ENCODE peak calls at places on chromosomes 13 and 19, in five cellular contexts. M is aorta, C is PC-3, H is transverse colon, F is astrocyte. I is an unnamed sample. For H3K4me1, the result is how much of the 10 kb centered on the place peaks cover.

GRCh38 chr13:47426126-47426849 is 529.4 kb upstream of the HTR2A start:
- DNase-seq in C (peak), F (peak), M (no peak), H (peak), I (no peak)

GRCh38 chr13:97460004-97460756 is 26.2 kb downstream of the RAP2A start:
- DNase-seq in M (no peak), H (no peak), F (no peak), C (no peak), I (no peak)

GRCh38 chr13:49497272-49497671 is 1.5 kb downstream of the PHF11 start:
- DNase-seq in H (no peak), F (no peak), C (no peak), M (no peak), I (no peak)

GRCh38 chr13:75704942-75705320 is 68.8 kb downstream of the LMO7 start:
- DNase-seq in C (peak), M (no peak), H (peak), F (no peak), I (peak)

GRCh38 chr13:110774051-110774450 is 60.6 kb downstream of the ING1 start:
- DNase-seq in M (no peak), C (no peak), H (no peak), F (no peak), I (no peak)

GRCh38 chr13:114000151-114001040 is 26.5 kb upstream of the C13orf46 start:
- DNase-seq in M (peak), C (no peak), H (no peak), F (no peak), I (peak)

GRCh38 chr19:16118489-16119033 is 6.9 kb downstream of the RAB8A start:
- DNase-seq in C (no peak), M (no peak), H (peak), F (no peak), I (no peak)

GRCh38 chr19:18377026-18377425 is 8.9 kb upstream of the GDF15 start:
- DNase-seq in F (no peak), H (no peak), C (peak), M (no peak), I (no peak)

GRCh38 chr19:4557186-4557970 is 2.1 kb downstream of the SEMA6B start:
- DNase-seq in C (peak), M (no peak), H (no peak), F (no peak), I (no peak)

DNA sequence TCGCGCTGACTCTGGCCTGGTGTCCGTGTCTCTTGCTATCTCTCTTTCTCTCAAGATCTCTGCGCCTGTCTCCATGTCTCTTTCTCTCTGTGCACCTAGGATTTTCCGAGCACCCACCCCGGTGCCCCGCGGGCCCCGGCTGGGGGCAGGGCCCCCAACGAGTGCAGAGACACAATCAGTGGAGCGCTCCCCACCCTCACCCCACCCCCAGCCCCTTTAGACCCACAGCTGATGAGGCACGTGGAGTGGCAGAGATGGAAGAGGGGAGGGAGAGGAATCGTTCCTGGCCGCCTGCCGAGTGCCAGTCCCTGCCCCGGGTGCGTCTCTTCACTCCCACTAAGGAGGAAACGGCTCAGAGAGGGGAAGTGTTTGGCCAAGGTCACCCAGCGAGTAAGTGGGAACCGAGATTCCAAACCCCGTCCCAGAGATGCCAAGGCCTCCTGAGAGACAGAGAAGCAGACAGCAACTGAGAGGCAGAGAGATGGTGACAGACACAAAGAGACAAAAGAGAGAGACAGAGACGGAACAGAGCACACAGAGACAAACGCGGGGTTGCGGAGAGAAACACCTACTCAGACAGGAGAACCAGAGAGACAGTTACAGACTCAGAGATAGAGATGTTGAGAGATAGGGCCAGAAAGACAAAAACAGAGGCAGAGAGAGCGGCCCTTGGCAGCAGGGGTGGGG is 626 bp upstream of the BCL3 start:
- DNase-seq in F (peak), M (peak), C (peak), H (peak), I (peak)
- H3K4me1 ChIP-seq in F (under half), M (under half), C (half or more), H (half or more), I (under half)

GRCh38 chr19:49593233-49594113 is 2.5 kb downstream of the PRR12 start:
- DNase-seq in H (peak), C (peak), F (peak), M (peak), I (peak)
- H3K4me3 ChIP-seq in H (peak), C (peak), F (peak), M (no peak), I (no peak)

GRCh38 chr19:52739576-52739975 is 4.7 kb upstream of the ZNF611 start:
- DNase-seq in C (no peak), F (no peak), M (no peak), H (no peak), I (no peak)

GRCh38 chr19:52735734-52736133 is 890 bp upstream of the ZNF611 start:
- DNase-seq in C (peak), H (peak), F (peak), M (peak), I (peak)

GRCh38 chr19:52734893-52735661 is at the start of gene ZNF611:
- DNase-seq in C (peak), H (peak), F (peak), M (peak), I (peak)

GRCh38 chr19:52734340-52734892 is 428 bp downstream of the ZNF611 start:
- DNase-seq in C (no peak), M (peak), H (peak), F (no peak), I (peak)
- H3K4me1 ChIP-seq in C (under half), M (under half), H (under half), F (under half), I (under half)

GRCh38 chr13:112979406-112979902 is 10.4 kb downstream of the MCF2L start:
- DNase-seq in H (no peak), M (no peak), F (no peak), C (no peak), I (no peak)
- H3K4me3 ChIP-seq in H (peak), M (no peak), F (no peak), C (no peak), I (no peak)

GRCh38 chr19:46420056-46420455 is 6.7 kb upstream of the CCDC8 start:
- DNase-seq in C (no peak), H (no peak), F (no peak), M (peak), I (no peak)
- H3K4me1 ChIP-seq in C (under half), H (under half), F (under half), M (under half), I (under half)

DNA sequence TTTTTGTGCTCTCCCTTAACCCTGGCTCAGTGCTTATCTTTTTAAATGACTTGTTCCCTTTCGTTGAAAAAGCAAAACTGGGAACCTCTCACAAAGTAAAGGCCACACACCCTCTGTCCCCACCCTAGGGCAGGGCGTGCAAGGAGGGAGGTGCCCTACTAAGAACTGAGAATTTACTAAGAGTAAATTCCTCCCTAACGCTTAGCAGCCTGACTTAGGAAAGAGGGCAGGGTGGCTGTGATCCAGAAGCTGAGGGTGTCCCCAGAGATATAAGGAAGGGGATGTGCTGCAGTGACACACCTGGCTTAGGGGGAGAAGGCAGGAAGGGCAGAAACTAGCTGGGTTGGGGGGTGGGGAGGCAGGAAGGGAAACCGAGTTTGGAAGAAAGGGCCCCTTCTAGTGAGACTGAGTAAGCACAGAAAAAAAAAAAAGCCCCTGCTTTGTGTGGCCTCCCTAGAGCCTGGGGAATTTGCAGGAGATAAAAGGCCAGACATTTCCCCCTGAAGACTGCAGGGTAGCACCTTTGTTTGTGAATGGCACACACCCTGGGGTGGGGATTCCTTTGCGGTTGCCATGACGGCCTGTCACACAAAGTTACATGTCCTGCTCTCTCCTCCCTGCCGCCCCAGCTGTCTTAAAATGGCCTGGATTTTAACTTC is 435.1 kb downstream of the EFNB2 start:
- DNase-seq in F (no peak), M (no peak), C (peak), H (peak), I (no peak)
- H3K4me3 ChIP-seq in F (no peak), M (no peak), C (no peak), H (no peak), I (no peak)

GRCh38 chr19:28399187-28399586 is 813.8 kb downstream of the UQCRFS1 start:
- DNase-seq in F (no peak), H (no peak), C (no peak), M (no peak), I (no peak)
- H3K4me1 ChIP-seq in F (under half), H (under half), C (under half), M (under half), I (under half)

DNA sequence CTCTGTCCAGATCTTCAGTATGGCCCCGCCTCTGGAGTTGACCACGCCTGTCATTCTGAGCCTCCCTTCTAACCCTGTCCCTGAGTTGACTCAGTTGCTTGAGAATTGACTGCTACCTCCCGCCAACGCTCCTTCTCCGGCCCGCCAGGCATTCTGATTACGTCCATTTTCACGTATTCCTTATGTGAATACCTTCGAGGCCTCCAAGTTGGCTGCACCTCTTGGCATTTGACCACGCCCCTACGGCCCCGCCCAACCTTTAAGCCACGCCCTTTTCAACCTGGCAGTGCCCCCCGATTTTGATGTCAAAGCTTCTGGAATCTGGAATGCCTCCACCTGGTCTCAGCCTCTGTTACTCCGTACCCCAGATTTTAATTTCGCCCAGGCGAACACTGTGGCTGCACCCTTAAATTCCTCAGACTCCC is 1.7 kb upstream of the EML2 start:
- DNase-seq in M (no peak), H (peak), C (peak), F (no peak), I (no peak)
- H3K4me3 ChIP-seq in M (no peak), H (no peak), C (peak), F (peak), I (no peak)

GRCh38 chr19:48746738-48747575 is at the start of gene IZUMO1:
- DNase-seq in C (no peak), H (peak), F (peak), M (peak), I (peak)
- H3K4me1 ChIP-seq in C (under half), H (under half), F (under half), M (under half), I (under half)

GRCh38 chr19:53982056-53982455 is 9.4 kb upstream of the CACNG6 start:
- DNase-seq in H (no peak), M (no peak), C (peak), F (no peak), I (no peak)
- H3K4me3 ChIP-seq in H (peak), M (no peak), C (peak), F (peak), I (no peak)